ENCODE peak calls at places on chromosomes 11 and 22, in six cellular contexts. X is ovary, K is brain microvascular endothelial cell, H is right lobe of liver, E is PC-3, R is hepatocyte. G is an unnamed sample.

GRCh38 chr11:83355406-83355805 is 69.2 kb upstream of the CCDC90B start:
- DNase-seq in E (no peak), X (no peak), R (no peak), H (no peak), K (no peak), G (no peak)

GRCh38 chr11:85783758-85784157 is 27.2 kb downstream of the SYTL2 start:
- DNase-seq in R (no peak), K (no peak), H (no peak), E (no peak), X (no peak), G (no peak)

GRCh38 chr22:46280063-46280817 is 12.4 kb downstream of the TTC38 start:
- DNase-seq in K (no peak), X (peak), R (no peak), E (no peak), H (no peak), G (peak)

GRCh38 chr11:106482920-106483761 is 405.7 kb downstream of the AASDHPPT start:
- DNase-seq in K (peak), X (peak), E (peak), H (no peak), R (peak), G (no peak)

GRCh38 chr11:71423181-71423790 is 24.9 kb downstream of the DHCR7 start:
- DNase-seq in R (no peak), K (no peak), X (no peak), E (peak), H (no peak), G (no peak)

GRCh38 chr11:118530683-118531596 is at the start of gene TMEM25:
- DNase-seq in X (peak), R (peak), H (peak), E (peak), K (peak), G (peak)

GRCh38 chr11:114284021-114284420 is 12.2 kb upstream of the NNMT start:
- DNase-seq in K (no peak), X (no peak), E (no peak), H (peak), R (no peak), G (no peak)

GRCh38 chr11:67288452-67289225 is 464 bp upstream of the ANKRD13D start:
- DNase-seq in R (peak), K (peak), H (peak), E (peak), X (peak), G (peak)

GRCh38 chr11:78426845-78427244 is 9.2 kb upstream of the GAB2 start:
- DNase-seq in E (no peak), H (no peak), K (no peak), R (no peak), X (no peak), G (no peak)

GRCh38 chr11:70122490-70123198 is 44.5 kb downstream of the ANO1 start:
- DNase-seq in R (no peak), H (no peak), E (no peak), X (no peak), K (no peak), G (no peak)
- H3K4me3 ChIP-seq in R (no peak), H (no peak), E (no peak), X (no peak), K (no peak), G (no peak)

GRCh38 chr11:46455816-46456215 is 64.2 kb upstream of the CHRM4 start:
- DNase-seq in X (no peak), R (no peak), E (no peak), K (no peak), H (no peak), G (no peak)

GRCh38 chr11:46458491-46458890 is 66.9 kb upstream of the CHRM4 start:
- DNase-seq in X (no peak), E (no peak), H (no peak), K (no peak), R (no peak), G (no peak)

GRCh38 chr11:46457659-46458058 is 66.1 kb upstream of the CHRM4 start:
- DNase-seq in K (no peak), H (no peak), X (no peak), E (no peak), R (no peak), G (no peak)

GRCh38 chr11:46456269-46456668 is 64.7 kb upstream of the CHRM4 start:
- DNase-seq in E (no peak), R (no peak), X (no peak), K (no peak), H (no peak), G (no peak)

GRCh38 chr11:46456676-46457432 is 65.3 kb upstream of the CHRM4 start:
- DNase-seq in R (no peak), E (no peak), H (no peak), K (no peak), X (no peak), G (no peak)
- H3K4me3 ChIP-seq in R (no peak), E (no peak), H (no peak), K (no peak), X (no peak), G (no peak)

GRCh38 chr11:116707250-116707649 is 65.5 kb downstream of the BUD13 start:
- DNase-seq in R (no peak), K (no peak), E (peak), H (no peak), X (no peak), G (no peak)
- H3K4me3 ChIP-seq in R (no peak), K (no peak), E (peak), H (no peak), X (no peak), G (no peak)

GRCh38 chr11:47105974-47106373 is 70.7 kb downstream of the ARFGAP2 start:
- DNase-seq in R (peak), E (no peak), K (no peak), H (no peak), X (no peak), G (no peak)

GRCh38 chr11:47104337-47104950 is 72.2 kb downstream of the ARFGAP2 start:
- DNase-seq in X (no peak), H (no peak), K (peak), R (no peak), E (no peak), G (no peak)

GRCh38 chr11:47106839-47107520 is 69.7 kb downstream of the ARFGAP2 start:
- DNase-seq in K (no peak), H (no peak), E (no peak), R (no peak), X (no peak), G (no peak)

GRCh38 chr11:47107709-47108108 is 69.0 kb downstream of the ARFGAP2 start:
- DNase-seq in K (no peak), X (no peak), E (no peak), H (no peak), R (no peak), G (no peak)

GRCh38 chr11:47105541-47105940 is 71.1 kb downstream of the ARFGAP2 start:
- DNase-seq in R (no peak), E (no peak), K (no peak), X (no peak), H (no peak), G (no peak)
- H3K4me3 ChIP-seq in R (no peak), E (no peak), K (no peak), X (no peak), H (no peak), G (no peak)

GRCh38 chr11:134740590-134741342 is 328.7 kb upstream of the B3GAT1 start:
- DNase-seq in R (no peak), H (no peak), K (no peak), X (no peak), E (no peak), G (peak)
- H3K4me3 ChIP-seq in R (no peak), H (no peak), K (no peak), X (no peak), E (no peak), G (no peak)

GRCh38 chr22:28759861-28760560 is 12.5 kb upstream of the CCDC117 start:
- DNase-seq in R (no peak), K (no peak), E (no peak), H (no peak), X (no peak), G (no peak)
- H3K4me3 ChIP-seq in R (no peak), K (no peak), E (no peak), H (no peak), X (no peak), G (no peak)

GRCh38 chr11:15677181-15677580 is 562.5 kb downstream of the INSC start:
- DNase-seq in H (no peak), K (no peak), E (no peak), X (no peak), R (no peak), G (no peak)
- H3K4me3 ChIP-seq in H (no peak), K (no peak), E (no peak), X (no peak), R (no peak), G (no peak)

G was measured in tibial artery.